ENCODE peak calls at places on chromosomes 1 and 21, in seven cellular contexts. One of them, this sample, is unnamed.

GRCh38 chr1:235597867-235598553 is 51.6 kb downstream of the GNG4 start:
- DNase-seq in GM12878: no peak
- DNase-seq in HEK293T: peak
- DNase-seq in HepG2: peak
- DNase-seq in H1: no peak
- DNase-seq in WTC11: no peak
- DNase-seq in HCT116: peak
- DNase-seq in this sample: peak

GRCh38 chr1:184973308-184974085 is 811 bp downstream of the NIBAN1 start:
- DNase-seq in HCT116: no peak
- DNase-seq in H1: no peak
- DNase-seq in GM12878: peak
- DNase-seq in WTC11: peak
- DNase-seq in HepG2: no peak
- DNase-seq in HEK293T: peak
- DNase-seq in this sample: no peak

GRCh38 chr21:45575993-45576837 is 34.0 kb upstream of the SLC19A1 start:
- DNase-seq in HEK293T: no peak
- DNase-seq in GM12878: no peak
- DNase-seq in WTC11: peak
- DNase-seq in HepG2: no peak
- DNase-seq in H1: no peak
- DNase-seq in HCT116: no peak
- DNase-seq in this sample: no peak

GRCh38 chr1:222382171-222382570 is 165.7 kb downstream of the HHIPL2 start:
- DNase-seq in H1: no peak
- DNase-seq in WTC11: no peak
- DNase-seq in HCT116: no peak
- DNase-seq in HEK293T: no peak
- DNase-seq in HepG2: no peak
- DNase-seq in GM12878: no peak
- DNase-seq in this sample: no peak

GRCh38 chr1:204837440-204838084 is 33.1 kb upstream of the NFASC start:
- DNase-seq in GM12878: no peak
- DNase-seq in H1: no peak
- DNase-seq in HepG2: peak
- DNase-seq in HCT116: no peak
- DNase-seq in WTC11: peak
- DNase-seq in HEK293T: peak
- DNase-seq in this sample: peak

GRCh38 chr1:205534444-205534985 is 30.0 kb downstream of the CDK18 start:
- DNase-seq in H1: no peak
- DNase-seq in HEK293T: no peak
- DNase-seq in HCT116: no peak
- DNase-seq in WTC11: no peak
- DNase-seq in HepG2: no peak
- DNase-seq in GM12878: no peak
- DNase-seq in this sample: no peak

GRCh38 chr1:156602557-156602993 is 1.3 kb upstream of the GPATCH4 start:
- DNase-seq in HepG2: no peak
- DNase-seq in WTC11: no peak
- DNase-seq in H1: no peak
- DNase-seq in HCT116: peak
- DNase-seq in HEK293T: peak
- DNase-seq in GM12878: no peak
- DNase-seq in this sample: peak

GRCh38 chr1:212450331-212450881 is 17.7 kb downstream of the NENF start:
- DNase-seq in HCT116: no peak
- DNase-seq in HepG2: no peak
- DNase-seq in HEK293T: no peak
- DNase-seq in H1: no peak
- DNase-seq in WTC11: no peak
- DNase-seq in GM12878: no peak
- DNase-seq in this sample: no peak

GRCh38 chr1:92323473-92324453 is 24.9 kb downstream of the RPAP2 start:
- DNase-seq in H1: no peak
- DNase-seq in GM12878: no peak
- DNase-seq in HEK293T: no peak
- DNase-seq in HCT116: no peak
- DNase-seq in WTC11: no peak
- DNase-seq in HepG2: no peak
- DNase-seq in this sample: no peak

GRCh38 chr1:217907504-217907903 is 276.4 kb downstream of the SPATA17 start:
- DNase-seq in HCT116: no peak
- DNase-seq in HEK293T: no peak
- DNase-seq in WTC11: no peak
- DNase-seq in H1: no peak
- DNase-seq in GM12878: no peak
- DNase-seq in HepG2: no peak
- DNase-seq in this sample: no peak

GRCh38 chr21:41254090-41254700 is 62.4 kb upstream of the FAM3B start:
- DNase-seq in H1: no peak
- DNase-seq in HEK293T: no peak
- DNase-seq in WTC11: no peak
- DNase-seq in HepG2: no peak
- DNase-seq in HCT116: no peak
- DNase-seq in GM12878: no peak
- DNase-seq in this sample: no peak

GRCh38 chr1:192807968-192808587 is 761 bp upstream of the RGS2 start:
- DNase-seq in WTC11: no peak
- DNase-seq in GM12878: no peak
- DNase-seq in HepG2: no peak
- DNase-seq in H1: no peak
- DNase-seq in HEK293T: peak
- DNase-seq in HCT116: no peak
- DNase-seq in this sample: no peak

GRCh38 chr1:156705321-156705917 is at the start of gene CRABP2:
- DNase-seq in HCT116: no peak
- DNase-seq in HepG2: no peak
- DNase-seq in H1: no peak
- DNase-seq in GM12878: no peak
- DNase-seq in WTC11: peak
- DNase-seq in HEK293T: peak
- DNase-seq in this sample: peak

GRCh38 chr1:107494061-107494460 is 353.2 kb downstream of the NTNG1 start:
- DNase-seq in WTC11: no peak
- DNase-seq in GM12878: no peak
- DNase-seq in HEK293T: no peak
- DNase-seq in HepG2: no peak
- DNase-seq in HCT116: no peak
- DNase-seq in H1: no peak
- DNase-seq in this sample: no peak

GRCh38 chr21:14522689-14523088 is 23.4 kb downstream of the SAMSN1 start:
- DNase-seq in HEK293T: no peak
- DNase-seq in H1: no peak
- DNase-seq in HepG2: no peak
- DNase-seq in HCT116: no peak
- DNase-seq in WTC11: no peak
- DNase-seq in GM12878: no peak
- DNase-seq in this sample: no peak

GRCh38 chr1:230592848-230593247 is 49.4 kb upstream of the COG2 start:
- DNase-seq in GM12878: no peak
- DNase-seq in HEK293T: no peak
- DNase-seq in HepG2: no peak
- DNase-seq in HCT116: no peak
- DNase-seq in WTC11: no peak
- DNase-seq in H1: no peak
- DNase-seq in this sample: no peak

GRCh38 chr1:64940026-64940425 is 26.3 kb downstream of the JAK1 start:
- DNase-seq in H1: no peak
- DNase-seq in HCT116: no peak
- DNase-seq in WTC11: no peak
- DNase-seq in GM12878: no peak
- DNase-seq in HepG2: no peak
- DNase-seq in HEK293T: no peak
- DNase-seq in this sample: no peak

GRCh38 chr1:23699280-23700179 is 7.9 kb downstream of the RPL11 start:
- DNase-seq in WTC11: no peak
- DNase-seq in HCT116: no peak
- DNase-seq in HEK293T: no peak
- DNase-seq in H1: no peak
- DNase-seq in HepG2: no peak
- DNase-seq in GM12878: no peak
- DNase-seq in this sample: no peak

GRCh38 chr1:28208818-28209441 is 23.9 kb downstream of the DNAJC8 start:
- DNase-seq in HepG2: peak
- DNase-seq in HEK293T: peak
- DNase-seq in WTC11: peak
- DNase-seq in GM12878: peak
- DNase-seq in HCT116: peak
- DNase-seq in H1: no peak
- DNase-seq in this sample: peak

GRCh38 chr1:22471078-22471477 is 19.4 kb downstream of the ZBTB40 start:
- DNase-seq in HepG2: no peak
- DNase-seq in HEK293T: no peak
- DNase-seq in HCT116: no peak
- DNase-seq in GM12878: no peak
- DNase-seq in WTC11: no peak
- DNase-seq in H1: no peak
- DNase-seq in this sample: no peak

GRCh38 chr1:205237526-205238484 is 10.1 kb downstream of the TMCC2 start:
- DNase-seq in HEK293T: no peak
- DNase-seq in HCT116: no peak
- DNase-seq in GM12878: no peak
- DNase-seq in H1: no peak
- DNase-seq in HepG2: no peak
- DNase-seq in WTC11: no peak
- DNase-seq in this sample: peak

GRCh38 chr1:214455971-214456867 is 95.2 kb downstream of the PTPN14 start:
- DNase-seq in WTC11: no peak
- DNase-seq in HEK293T: no peak
- DNase-seq in H1: no peak
- DNase-seq in HepG2: no peak
- DNase-seq in HCT116: no peak
- DNase-seq in GM12878: no peak
- DNase-seq in this sample: no peak

GRCh38 chr1:22326931-22327330 is 124.7 kb upstream of the ZBTB40 start:
- DNase-seq in HCT116: no peak
- DNase-seq in HepG2: no peak
- DNase-seq in HEK293T: no peak
- DNase-seq in GM12878: no peak
- DNase-seq in WTC11: no peak
- DNase-seq in H1: no peak
- DNase-seq in this sample: no peak

GRCh38 chr1:110879758-110880606 is 7.0 kb downstream of the CD53 start:
- DNase-seq in HEK293T: no peak
- DNase-seq in GM12878: peak
- DNase-seq in HepG2: no peak
- DNase-seq in WTC11: no peak
- DNase-seq in H1: no peak
- DNase-seq in HCT116: no peak
- DNase-seq in this sample: peak

GRCh38 chr1:113780363-113781146 is 21.3 kb upstream of the PHTF1 start:
- DNase-seq in HEK293T: no peak
- DNase-seq in HCT116: no peak
- DNase-seq in HepG2: no peak
- DNase-seq in GM12878: no peak
- DNase-seq in H1: no peak
- DNase-seq in WTC11: no peak
- DNase-seq in this sample: peak

GRCh38 chr1:179816196-179816960 is 61.2 kb downstream of the TOR1AIP2 start:
- DNase-seq in H1: no peak
- DNase-seq in GM12878: no peak
- DNase-seq in HEK293T: no peak
- DNase-seq in HepG2: no peak
- DNase-seq in HCT116: no peak
- DNase-seq in WTC11: no peak
- DNase-seq in this sample: no peak

GRCh38 chr1:40630488-40631223 is 34.8 kb downstream of the RIMS3 start:
- DNase-seq in HEK293T: peak
- DNase-seq in WTC11: peak
- DNase-seq in HCT116: peak
- DNase-seq in H1: no peak
- DNase-seq in HepG2: peak
- DNase-seq in GM12878: no peak
- DNase-seq in this sample: peak

GRCh38 chr21:33135925-33136324 is 66.0 kb downstream of the OLIG1 start:
- DNase-seq in H1: no peak
- DNase-seq in HCT116: no peak
- DNase-seq in GM12878: no peak
- DNase-seq in HepG2: no peak
- DNase-seq in HEK293T: no peak
- DNase-seq in WTC11: no peak
- DNase-seq in this sample: no peak
- TF ChIP-seq SP1 in H1: no peak
- TF ChIP-seq SP1 in HCT116: no peak
- TF ChIP-seq SP1 in GM12878: no peak
- TF ChIP-seq SP1 in HepG2: no peak
- TF ChIP-seq SP1 in HEK293T: no peak
- TF ChIP-seq SP1 in WTC11: no peak
- TF ChIP-seq SP1 in this sample: no peak

DNA sequence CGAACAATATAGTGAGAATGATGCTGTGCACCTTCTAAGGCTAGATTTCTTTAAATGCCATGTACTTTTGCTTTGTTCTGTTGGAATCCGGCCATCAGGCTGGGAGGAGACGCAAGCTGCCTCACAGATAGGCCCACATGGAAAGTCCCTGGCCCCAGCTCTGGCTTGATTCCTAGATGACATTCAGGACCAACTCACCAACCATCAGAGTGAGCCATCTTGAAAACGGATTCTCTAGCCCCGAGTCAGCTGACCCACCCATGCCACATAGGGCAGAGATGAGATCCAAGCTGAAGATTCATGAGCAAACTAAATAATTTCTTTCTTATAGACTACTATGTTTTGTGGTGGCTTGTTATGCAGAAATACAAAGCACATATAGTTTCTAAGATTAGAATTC is 164.3 kb downstream of the ZNF281 start:
- DNase-seq in HEK293T: no peak
- DNase-seq in HepG2: no peak
- DNase-seq in HCT116: no peak
- DNase-seq in GM12878: no peak
- DNase-seq in WTC11: no peak
- DNase-seq in H1: no peak
- DNase-seq in this sample: no peak
- TF ChIP-seq SP1 in HEK293T: no peak
- TF ChIP-seq SP1 in HepG2: no peak
- TF ChIP-seq SP1 in HCT116: no peak
- TF ChIP-seq SP1 in GM12878: no peak
- TF ChIP-seq SP1 in WTC11: no peak
- TF ChIP-seq SP1 in H1: no peak
- TF ChIP-seq SP1 in this sample: no peak

GRCh38 chr21:43361493-43362296 is 65.2 kb downstream of the SIK1 start:
- DNase-seq in HEK293T: no peak
- DNase-seq in GM12878: peak
- DNase-seq in WTC11: no peak
- DNase-seq in H1: no peak
- DNase-seq in HCT116: no peak
- DNase-seq in HepG2: no peak
- DNase-seq in this sample: no peak
- TF ChIP-seq SP1 in HEK293T: no peak
- TF ChIP-seq SP1 in GM12878: no peak
- TF ChIP-seq SP1 in WTC11: no peak
- TF ChIP-seq SP1 in H1: no peak
- TF ChIP-seq SP1 in HCT116: no peak
- TF ChIP-seq SP1 in HepG2: no peak
- TF ChIP-seq SP1 in this sample: no peak

DNA sequence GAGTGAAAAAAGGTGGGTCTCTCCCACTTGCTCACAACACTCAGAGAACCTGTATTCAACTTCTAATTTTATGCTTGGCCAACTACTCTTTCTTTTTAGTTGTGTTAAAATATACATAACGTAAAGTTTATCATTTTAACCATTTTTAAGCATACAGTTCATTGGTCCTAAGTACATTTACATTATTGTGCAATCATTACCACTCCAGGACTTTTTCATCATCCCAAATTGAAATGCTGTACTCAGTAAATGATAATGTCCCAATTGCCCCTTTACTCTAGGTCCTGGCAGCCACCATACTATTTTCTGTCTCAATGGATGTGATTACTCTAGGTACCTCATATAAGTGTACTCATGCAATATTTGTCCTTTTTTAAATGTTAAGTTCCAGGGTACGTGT is 212.3 kb upstream of the PLXNA2 start:
- DNase-seq in HepG2: no peak
- DNase-seq in GM12878: no peak
- DNase-seq in H1: no peak
- DNase-seq in HCT116: no peak
- DNase-seq in HEK293T: no peak
- DNase-seq in WTC11: no peak
- DNase-seq in this sample: no peak
- TF ChIP-seq SP1 in HepG2: no peak
- TF ChIP-seq SP1 in GM12878: no peak
- TF ChIP-seq SP1 in H1: no peak
- TF ChIP-seq SP1 in HCT116: no peak
- TF ChIP-seq SP1 in HEK293T: no peak
- TF ChIP-seq SP1 in WTC11: no peak
- TF ChIP-seq SP1 in this sample: no peak